ENCODE peak calls at places on chromosomes 4 and X, in four cellular contexts. E, R, L and X are unnamed samples.

GRCh38 chr4:71296945-71297344 is 41.9 kb upstream of the SLC4A4 start:
- DNase-seq in R (no peak), E (no peak), L (no peak), X (no peak)

GRCh38 chrX:15686818-15687685 is 22.4 kb upstream of the CLTRN start:
- DNase-seq in E (peak; percentile 65), R (no peak), L (no peak), X (no peak)

GRCh38 chrX:123968383-123969050 is 7.0 kb downstream of the STAG2 start:
- DNase-seq in L (no peak), E (no peak), R (no peak), X (no peak)

GRCh38 chr4:22339491-22339890 is 176.4 kb downstream of the ADGRA3 start:
- DNase-seq in L (no peak), R (no peak), E (no peak), X (no peak)

GRCh38 chrX:131262738-131263679 is 26.1 kb downstream of the IGSF1 start:
- DNase-seq in L (no peak), E (no peak), R (no peak), X (no peak)

GRCh38 chr4:73770917-73771316 is 30.5 kb downstream of the CXCL8 start:
- DNase-seq in R (no peak), E (no peak), L (no peak), X (no peak)

GRCh38 chr4:57074753-57075152 is 35.4 kb downstream of the IGFBP7 start:
- DNase-seq in R (peak; percentile 89), L (no peak), E (peak; percentile 93), X (peak; percentile 68)

GRCh38 chr4:5717449-5718158 is 6.6 kb downstream of the EVC start:
- DNase-seq in E (no peak), R (no peak), L (no peak), X (no peak)

GRCh38 chr4:10599574-10599973 is 85.0 kb downstream of the CLNK start:
- DNase-seq in R (no peak), E (no peak), L (no peak), X (no peak)

GRCh38 chrX:45083314-45083713 is 117.4 kb downstream of the DIPK2B start:
- DNase-seq in L (no peak), E (peak; percentile 25), R (no peak), X (no peak)

GRCh38 chr4:67746797-67747495 is 7.2 kb downstream of the GNRHR start:
- DNase-seq in E (peak; percentile 68), L (no peak), R (no peak), X (no peak)

GRCh38 chr4:169899295-169899694 is 126.9 kb downstream of the MFAP3L start:
- DNase-seq in R (peak; percentile 44), E (peak; percentile 33), L (no peak), X (peak; percentile 46)

GRCh38 chr4:183300070-183300469 is 20.0 kb downstream of the CLDN22 start:
- DNase-seq in E (peak; percentile 24), L (no peak), R (no peak), X (no peak)

GRCh38 chr4:98203406-98204235 is 57.6 kb upstream of the RAP1GDS1 start:
- DNase-seq in R (no peak), E (no peak), L (no peak), X (no peak)

GRCh38 chrX:53089224-53089842 is 4.6 kb upstream of the KANTR start:
- DNase-seq in R (no peak), E (peak; percentile 75), L (no peak), X (no peak)

GRCh38 chr4:24471623-24472510 is 112.5 kb downstream of the DHX15 start:
- DNase-seq in E (peak; percentile 13), L (no peak), R (no peak), X (peak; percentile 15)

GRCh38 chr4:152628128-152628527 is 51.7 kb downstream of the TMEM154 start:
- DNase-seq in R (no peak), E (no peak), L (no peak), X (no peak)

GRCh38 chr4:73869130-73870055 is at the start of gene CXCL1:
- DNase-seq in L (no peak), R (no peak), E (peak; percentile 91), X (peak; percentile 14)

GRCh38 chr4:2923141-2923551 is 40.1 kb downstream of the NOP14 start:
- DNase-seq in L (no peak), E (peak; percentile 82), R (no peak), X (no peak)

GRCh38 chr4:73576366-73576765 is 43.9 kb downstream of the RASSF6 start:
- DNase-seq in E (peak; percentile 75), R (no peak), L (no peak), X (no peak)

GRCh38 chrX:2540426-2540942 is 39.7 kb upstream of the DHRSX start:
- DNase-seq in L (no peak), R (no peak), E (no peak), X (no peak)

GRCh38 chrX:352582-353314 is 34.0 kb downstream of the PPP2R3B start:
- DNase-seq in E (no peak), L (no peak), R (no peak), X (no peak)

GRCh38 chrX:48025561-48025960 is 18.8 kb downstream of the SPACA5 start:
- DNase-seq in E (peak; percentile 77), L (no peak), R (no peak), X (peak; percentile 26)

GRCh38 chr4:5616331-5616950 is 91.9 kb downstream of the EVC2 start:
- DNase-seq in E (no peak), R (no peak), L (no peak), X (no peak)

GRCh38 chr4:32025840-32026459 is 1305.8 kb downstream of the PCDH7 start:
- DNase-seq in R (no peak), L (no peak), E (peak; percentile 40), X (peak; percentile 23)

GRCh38 chrX:12975999-12976558 is 1.2 kb downstream of the TMSB4X start:
- DNase-seq in L (no peak), R (no peak), E (peak; percentile 47), X (peak; percentile 62)

GRCh38 chr4:90958256-90958895 is 831.2 kb downstream of the CCSER1 start:
- DNase-seq in R (no peak), E (peak; percentile 5), L (no peak), X (peak; percentile 36)

GRCh38 chr4:78131403-78131802 is 74.3 kb downstream of the FRAS1 start:
- DNase-seq in R (no peak), L (no peak), E (no peak), X (no peak)

GRCh38 chrX:103681443-103681842 is 5.1 kb downstream of the MORF4L2 start:
- DNase-seq in R (no peak), L (no peak), E (no peak), X (no peak)

GRCh38 chrX:317424-318067 is 1.1 kb downstream of the GTPBP6 start:
- DNase-seq in E (no peak), R (no peak), L (no peak), X (peak; percentile 86)

GRCh38 chr4:8144359-8144758 is 14.3 kb downstream of the ABLIM2 start:
- DNase-seq in L (no peak), R (no peak), E (no peak), X (no peak)

GRCh38 chr4:174503079-174503724 is 19.1 kb downstream of the HPGD start:
- DNase-seq in R (no peak), L (no peak), E (peak; percentile 25), X (peak; percentile 36)

GRCh38 chr4:140049024-140049923 is 104.7 kb downstream of the MAML3 start:
- DNase-seq in E (peak; percentile 74), L (no peak), R (no peak), X (no peak)

GRCh38 chr4:54897590-54897989 is 227.8 kb downstream of the KDR start:
- DNase-seq in L (no peak), E (peak; percentile 37), R (no peak), X (no peak)

GRCh38 chr4:95693594-95693993 is 144.8 kb upstream of the UNC5C start:
- DNase-seq in L (no peak), E (peak; percentile 68), R (no peak), X (no peak)

GRCh38 chr4:177546745-177547144 is 104.5 kb upstream of the AGA start:
- DNase-seq in L (no peak), E (peak; percentile 12), R (no peak), X (peak; percentile 20)
- TF ChIP-seq CTCF in L (no peak), E (no peak), R (no peak), X (no peak)

GRCh38 chr4:127071443-127071842 is 561.3 kb upstream of the INTU start:
- DNase-seq in L (no peak), E (no peak), R (no peak), X (no peak)
- TF ChIP-seq CTCF in L (no peak), E (no peak), R (no peak), X (no peak)

GRCh38 chr4:26131053-26131452 is 189.8 kb upstream of the RBPJ start:
- DNase-seq in E (no peak), R (no peak), L (no peak), X (no peak)

GRCh38 chr4:26133840-26134239 is 187.0 kb upstream of the RBPJ start:
- DNase-seq in L (no peak), E (no peak), R (no peak), X (no peak)

GRCh38 chr4:26131711-26132110 is 189.1 kb upstream of the RBPJ start:
- DNase-seq in R (no peak), L (no peak), E (no peak), X (no peak)

GRCh38 chr4:26135331-26135730 is 185.5 kb upstream of the RBPJ start:
- DNase-seq in R (no peak), E (no peak), L (no peak), X (no peak)

GRCh38 chr4:26132858-26133257 is 188.0 kb upstream of the RBPJ start:
- DNase-seq in E (no peak), R (no peak), L (no peak), X (no peak)
- TF ChIP-seq CTCF in E (no peak), R (peak; percentile 11), L (no peak), X (no peak)

GRCh38 chr4:80592950-80593349 is 257.4 kb downstream of the CFAP299 start:
- DNase-seq in L (no peak), R (no peak), E (no peak), X (no peak)
- TF ChIP-seq CTCF in L (no peak), R (peak; percentile 20), E (no peak), X (no peak)

DNA sequence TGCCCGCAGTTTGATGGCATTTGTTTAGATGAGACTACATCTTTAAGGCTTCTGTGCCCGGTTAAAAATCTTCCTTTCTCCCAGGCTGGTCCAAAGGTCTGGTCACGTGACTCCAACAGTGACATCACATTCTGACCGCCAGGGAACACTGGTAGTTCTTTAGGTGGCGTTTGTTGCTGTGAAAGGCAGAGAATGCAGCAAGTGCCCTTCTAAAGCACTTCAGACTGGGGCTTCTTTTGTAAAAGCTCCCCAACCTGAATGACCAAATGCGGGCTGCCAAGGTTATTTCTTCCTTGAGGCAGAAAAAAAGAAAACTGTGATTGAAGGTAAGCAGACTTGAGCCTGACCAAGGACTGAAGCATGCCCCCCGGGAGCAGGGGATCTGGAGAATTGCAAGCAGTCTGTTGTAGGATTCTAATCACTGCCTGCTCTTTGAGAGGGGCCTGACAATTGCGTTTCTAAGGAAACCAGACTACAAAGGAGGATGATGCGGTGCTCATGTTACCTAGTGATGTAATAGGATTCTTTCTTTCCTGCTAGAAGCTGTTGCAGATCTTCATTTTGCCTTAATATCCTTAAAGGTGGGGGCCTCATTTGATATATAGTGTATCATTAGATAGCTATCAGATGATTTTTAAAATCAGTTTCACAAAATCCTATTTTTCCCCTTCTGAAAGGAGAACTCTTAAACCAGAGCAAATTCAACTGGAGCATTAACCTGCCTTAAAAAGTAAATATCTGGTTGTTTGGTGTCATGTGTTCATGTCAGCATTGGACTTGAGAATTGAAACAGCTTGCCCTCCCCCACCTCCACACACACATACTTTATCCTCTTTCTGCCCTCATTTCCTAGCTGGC is 133.1 kb downstream of the AKAP4 start:
- DNase-seq in E (peak; percentile 31), R (no peak), L (no peak), X (no peak)
- TF ChIP-seq CTCF in E (no peak), R (no peak), L (no peak), X (no peak)